ENCODE peak calls at places on chromosomes 13 and 19, in seven cellular contexts. M, W, Q, C, Y, A and T are unnamed samples.

GRCh38 chr19:9848060-9848459 is 12.9 kb downstream of the PIN1 start:
- DNase-seq in M (no peak), W (no peak), Q (no peak), C (no peak), Y (no peak), A (no peak), T (no peak)

GRCh38 chr19:2973229-2973628 is 4.1 kb upstream of the TLE6 start:
- DNase-seq in M (no peak), W (peak), Q (no peak), C (no peak), Y (peak), A (no peak), T (no peak)

GRCh38 chr19:6692027-6692426 is 22.1 kb upstream of the TNFSF14 start:
- DNase-seq in M (no peak), W (peak), Q (no peak), C (no peak), Y (no peak), A (no peak), T (no peak)

GRCh38 chr13:30113983-30114491 is 193.3 kb downstream of the KATNAL1 start:
- DNase-seq in M (no peak), W (no peak), Q (no peak), C (no peak), Y (no peak), A (no peak), T (no peak)

GRCh38 chr13:19618925-19619324 is 14.5 kb upstream of the MPHOSPH8 start:
- DNase-seq in M (no peak), W (no peak), Q (no peak), C (no peak), Y (peak), A (peak), T (no peak)

GRCh38 chr19:5927439-5927821 is 13.4 kb downstream of the CAPS start:
- DNase-seq in M (no peak), W (no peak), Q (no peak), C (no peak), Y (no peak), A (no peak), T (no peak)

GRCh38 chr19:39261704-39262103 is 6.5 kb upstream of the IFNL2 start:
- DNase-seq in M (no peak), W (no peak), Q (no peak), C (no peak), Y (no peak), A (no peak), T (no peak)

GRCh38 chr19:11199517-11199916 is 2.2 kb upstream of the KANK2 start:
- DNase-seq in M (no peak), W (no peak), Q (no peak), C (no peak), Y (no peak), A (no peak), T (no peak)